ENCODE peak calls at places on chromosomes 6 and 20, in five cellular contexts. H is EL; W is CD4-positive, alpha-beta memory T cell; D is activated CD4-positive, alpha-beta T cell treated with anti-CD3 and anti-CD28 coated beads, Interleukin-2, amount 50 U/mL, for 1 hour; G is KG1. A is an unnamed sample.
A peak's percentile ranks its signal among the peaks of the same experiment; 100 is the strongest.

GRCh38 chr6:155771822-155772221 is 316.2 kb upstream of the NOX3 start:
- DNase-seq in H (no peak), W (no peak), D (no peak), G (no peak), A (no peak)

GRCh38 chr6:30067460-30068139 is 602 bp downstream of the PPP1R11 start:
- DNase-seq in H (no peak), W (no peak), D (no peak), G (no peak), A (no peak)

GRCh38 chr6:39029156-39030011 is 19.2 kb upstream of the GLP1R start:
- DNase-seq in H (peak; percentile 29), W (peak; percentile 13), D (peak; percentile 34), G (no peak), A (peak; percentile 14)

GRCh38 chr20:62666736-62667529 is 24.6 kb downstream of the SLCO4A1 start:
- DNase-seq in H (no peak), W (no peak), D (no peak), G (no peak), A (no peak)

GRCh38 chr6:30357678-30358339 is 12.9 kb downstream of the RPP21 start:
- DNase-seq in H (peak; percentile 79), W (peak; percentile 59), D (peak; percentile 47), G (peak; percentile 7), A (peak; percentile 47)

GRCh38 chr6:21523652-21524051 is 69.9 kb upstream of the SOX4 start:
- DNase-seq in H (no peak), W (no peak), D (no peak), G (no peak), A (no peak)

GRCh38 chr20:38847840-38848239 is 42.3 kb downstream of the PPP1R16B start:
- DNase-seq in H (no peak), W (no peak), D (no peak), G (no peak), A (no peak)

GRCh38 chr6:31541059-31541657 is 645 bp downstream of the DDX39B start:
- DNase-seq in H (peak; percentile 56), W (peak; percentile 81), D (peak; percentile 70), G (peak; percentile 57), A (peak; percentile 49)

GRCh38 chr6:135753196-135753595 is 98.3 kb upstream of the PDE7B start:
- DNase-seq in H (no peak), W (no peak), D (no peak), G (no peak), A (no peak)

GRCh38 chr20:24060851-24061590 is 72.4 kb upstream of the GGTLC1 start:
- DNase-seq in H (no peak), W (no peak), D (no peak), G (no peak), A (no peak)

GRCh38 chr20:44310664-44311639 is at the start of gene FITM2:
- DNase-seq in H (peak; percentile 97), W (peak; percentile 98), D (peak; percentile 99), G (peak; percentile 91), A (peak; percentile 91)